ENCODE peak calls at places on chromosomes 12 and 14, in four cellular contexts. A is neural progenitor cell, O is adipocyte, C is psoas muscle. Q is an unnamed sample.
A peak's percentile ranks its signal among the peaks of the same experiment; 100 is the strongest.

GRCh38 chr14:58428011-58428807 is 690 bp downstream of the KIAA0586 start:
- DNase-seq in A (peak; percentile 51), O (peak; percentile 77), C (no peak), Q (no peak)

GRCh38 chr14:81625343-81625742 is 91.7 kb upstream of the SEL1L start:
- DNase-seq in A (peak; percentile 57), O (peak; percentile 54), C (no peak), Q (no peak)

GRCh38 chr12:64186789-64187188 is 35.3 kb downstream of the KICS2 start:
- DNase-seq in A (no peak), O (peak; percentile 36), C (no peak), Q (no peak)

GRCh38 chr14:90387201-90387600 is 9.6 kb upstream of the CALM1 start:
- DNase-seq in A (no peak), O (no peak), C (no peak), Q (no peak)

GRCh38 chr12:53326460-53327185 is 5.2 kb upstream of the AAAS start:
- DNase-seq in A (peak; percentile 49), O (no peak), C (peak; percentile 6), Q (no peak)

GRCh38 chr14:63435838-63436237 is 107.3 kb downstream of the PPP2R5E start:
- DNase-seq in A (no peak), O (peak; percentile 86), C (peak; percentile 78), Q (peak; percentile 78)

GRCh38 chr12:57135939-57136338 is 7.7 kb downstream of the LRP1 start:
- DNase-seq in A (peak; percentile 65), O (peak; percentile 62), C (peak; percentile 89), Q (peak; percentile 53)

GRCh38 chr12:82659343-82660207 is 27.1 kb upstream of the TMTC2 start:
- DNase-seq in A (no peak), O (no peak), C (no peak), Q (no peak)

GRCh38 chr14:67464856-67465255 is 23.7 kb downstream of the TMEM229B start:
- DNase-seq in A (no peak), O (no peak), C (no peak), Q (no peak)

GRCh38 chr12:23093488-23093887 is 468.5 kb downstream of the ETNK1 start:
- DNase-seq in A (no peak), O (peak; percentile 3), C (no peak), Q (no peak)

GRCh38 chr14:59464651-59465569 is at the start of gene GPR135:
- DNase-seq in A (peak; percentile 89), O (peak; percentile 75), C (peak; percentile 77), Q (peak; percentile 36)

GRCh38 chr12:24488906-24489619 is 459.8 kb downstream of the BCAT1 start:
- DNase-seq in A (no peak), O (no peak), C (no peak), Q (no peak)

GRCh38 chr12:29578731-29579130 is 81.2 kb upstream of the OVCH1 start:
- DNase-seq in A (no peak), O (no peak), C (no peak), Q (no peak)

GRCh38 chr14:23895480-23895879 is 58.1 kb upstream of the DHRS4 start:
- DNase-seq in A (no peak), O (no peak), C (no peak), Q (no peak)

GRCh38 chr14:62661818-62662217 is 383.4 kb downstream of the KCNH5 start:
- DNase-seq in A (no peak), O (no peak), C (no peak), Q (no peak)

GRCh38 chr12:85363382-85364190 is 83.6 kb downstream of the ALX1 start:
- DNase-seq in A (no peak), O (peak; percentile 65), C (no peak), Q (no peak)

GRCh38 chr12:52018448-52019122 is 11.8 kb downstream of the TAMALIN start:
- DNase-seq in A (no peak), O (no peak), C (no peak), Q (no peak)

GRCh38 chr14:69363055-69363454 is 35.0 kb downstream of the ERH start:
- DNase-seq in A (peak; percentile 74), O (peak; percentile 35), C (peak; percentile 66), Q (no peak)

GRCh38 chr14:61696753-61697318 is 1.5 kb downstream of the HIF1A start:
- DNase-seq in A (no peak), O (peak; percentile 52), C (no peak), Q (no peak)

GRCh38 chr12:2615665-2616387 is 178.9 kb upstream of the FKBP4 start:
- DNase-seq in A (peak; percentile 21), O (no peak), C (no peak), Q (no peak)

GRCh38 chr14:64737391-64738305 is 33.4 kb downstream of the PLEKHG3 start:
- DNase-seq in A (no peak), O (no peak), C (no peak), Q (no peak)

GRCh38 chr12:56839489-56840442 is 76.6 kb downstream of the HSD17B6 start:
- DNase-seq in A (peak; percentile 80), O (peak; percentile 25), C (no peak), Q (no peak)

GRCh38 chr12:66662729-66663128 is 16.1 kb downstream of the GRIP1 start:
- DNase-seq in A (no peak), O (peak; percentile 29), C (no peak), Q (no peak)

GRCh38 chr12:130498589-130499385 is 161.1 kb downstream of the PIWIL1 start:
- DNase-seq in A (no peak), O (no peak), C (no peak), Q (no peak)

GRCh38 chr12:125097427-125097826 is 32.2 kb downstream of the AACS start:
- DNase-seq in A (no peak), O (no peak), C (no peak), Q (no peak)

GRCh38 chr12:98352218-98352811 is 163.1 kb upstream of the TMPO start:
- DNase-seq in A (no peak), O (peak; percentile 16), C (no peak), Q (no peak)

GRCh38 chr12:6765634-6766581 is at the start of gene PTMS:
- DNase-seq in A (peak; percentile 94), O (peak; percentile 90), C (peak; percentile 86), Q (peak; percentile 50)

GRCh38 chr12:66467932-66468331 is 165.6 kb downstream of the HELB start:
- DNase-seq in A (no peak), O (no peak), C (no peak), Q (no peak)

GRCh38 chr12:6333566-6333965 is 8.3 kb downstream of the TNFRSF1A start:
- DNase-seq in A (no peak), O (peak; percentile 60), C (no peak), Q (no peak)

GRCh38 chr12:79420146-79420618 is 270.6 kb downstream of the PAWR start:
- DNase-seq in A (peak; percentile 47), O (peak; percentile 90), C (no peak), Q (no peak)

GRCh38 chr14:50501642-50502041 is 30.7 kb downstream of the MAP4K5 start:
- DNase-seq in A (no peak), O (peak; percentile 55), C (no peak), Q (no peak)

GRCh38 chr14:74549588-74549987 is 56.0 kb downstream of the ISCA2 start:
- DNase-seq in A (no peak), O (peak; percentile 14), C (peak; percentile 41), Q (no peak)

GRCh38 chr14:58629273-58629672 is 8.5 kb upstream of the DACT1 start:
- DNase-seq in A (peak; percentile 23), O (no peak), C (no peak), Q (no peak)

GRCh38 chr12:69471667-69472385 is 1.6 kb downstream of the FRS2 start:
- DNase-seq in A (no peak), O (no peak), C (no peak), Q (no peak)

DNA sequence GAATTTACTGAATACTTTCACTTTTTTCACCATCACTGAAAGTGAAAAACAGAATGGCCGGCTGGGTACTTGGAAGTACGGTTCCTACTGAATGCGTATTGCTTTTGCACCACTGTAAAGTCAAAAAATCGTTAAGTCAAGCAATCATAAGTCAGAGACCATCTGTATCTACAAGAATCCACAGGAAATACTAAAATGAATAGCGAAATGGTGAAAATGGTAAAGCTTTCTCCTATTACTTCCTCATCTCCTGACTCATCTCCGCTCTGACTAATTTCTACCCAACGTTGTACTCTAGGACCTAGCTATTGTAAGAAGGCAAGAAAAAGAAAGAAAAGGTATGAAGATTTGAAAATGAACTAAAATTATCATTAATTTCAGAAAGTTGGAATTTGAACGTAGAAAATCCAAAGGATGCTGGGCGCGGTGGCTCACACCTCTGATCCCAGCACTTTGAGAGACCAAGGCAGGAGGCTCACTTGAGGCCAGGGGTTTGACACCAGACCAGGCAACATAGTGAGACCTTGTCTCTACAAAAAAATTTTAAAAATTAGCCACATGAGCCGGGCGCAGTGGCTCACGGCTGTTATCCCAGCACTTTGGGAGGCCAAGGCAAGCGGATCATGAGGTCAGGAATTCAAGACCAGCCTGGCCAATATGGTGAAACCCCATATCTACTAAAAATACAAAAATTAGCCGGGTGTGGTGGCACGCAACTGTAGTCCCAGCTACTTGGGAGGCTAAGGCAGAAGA is 5.3 kb upstream of the CDCA4 start:
- DNase-seq in A (no peak), O (no peak), C (no peak), Q (no peak)
- H3K4me1 ChIP-seq in A (no peaks in the 10 kb centered on the region), O (peaks cover 40% of the 10 kb centered on the region), C (peaks cover 8% of the 10 kb centered on the region), Q (peaks cover 10% of the 10 kb centered on the region)

GRCh38 chr14:92797935-92798653 is 4.0 kb downstream of the GOLGA5 start:
- DNase-seq in A (no peak), O (no peak), C (no peak), Q (no peak)
- H3K4me1 ChIP-seq in A (peaks cover 6% of the 10 kb centered on the region), O (peaks cover 44% of the 10 kb centered on the region), C (peaks cover 37% of the 10 kb centered on the region), Q (peaks cover 34% of the 10 kb centered on the region)

GRCh38 chr12:108667349-108667748 is 33.7 kb upstream of the SELPLG start:
- DNase-seq in A (no peak), O (no peak), C (no peak), Q (no peak)

GRCh38 chr12:108670066-108670631 is 36.5 kb upstream of the SELPLG start:
- DNase-seq in A (no peak), O (no peak), C (no peak), Q (no peak)

GRCh38 chr12:108672054-108672453 is 38.4 kb upstream of the SELPLG start:
- DNase-seq in A (no peak), O (no peak), C (no peak), Q (no peak)

GRCh38 chr12:108668532-108668931 is 34.8 kb upstream of the SELPLG start:
- DNase-seq in A (no peak), O (peak; percentile 87), C (no peak), Q (no peak)

DNA sequence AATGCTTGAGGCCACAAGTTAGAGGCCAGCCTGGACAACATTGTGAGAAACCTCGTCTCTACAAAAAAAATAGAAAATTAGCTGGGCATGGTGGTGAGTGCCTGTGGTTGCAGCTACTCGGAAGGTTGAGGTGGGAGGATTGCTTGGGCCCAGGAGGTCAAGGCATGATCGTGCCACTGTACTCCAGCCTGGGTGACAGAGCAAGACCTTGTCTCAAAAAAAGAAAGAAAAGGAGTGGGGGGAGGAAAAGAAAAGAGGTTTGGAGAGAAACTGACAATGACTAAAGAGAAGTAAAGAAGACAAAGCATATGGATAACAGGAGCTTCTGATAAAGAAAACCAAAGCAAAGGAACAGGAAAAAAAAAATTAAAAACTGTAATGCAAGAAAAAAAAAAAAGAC is 37.4 kb upstream of the SELPLG start:
- DNase-seq in A (no peak), O (no peak), C (no peak), Q (no peak)
- H3K4me1 ChIP-seq in A (peaks cover 30% of the 10 kb centered on the region), O (peaks cover 33% of the 10 kb centered on the region), C (peaks cover 41% of the 10 kb centered on the region), Q (peaks cover 37% of the 10 kb centered on the region)

DNA sequence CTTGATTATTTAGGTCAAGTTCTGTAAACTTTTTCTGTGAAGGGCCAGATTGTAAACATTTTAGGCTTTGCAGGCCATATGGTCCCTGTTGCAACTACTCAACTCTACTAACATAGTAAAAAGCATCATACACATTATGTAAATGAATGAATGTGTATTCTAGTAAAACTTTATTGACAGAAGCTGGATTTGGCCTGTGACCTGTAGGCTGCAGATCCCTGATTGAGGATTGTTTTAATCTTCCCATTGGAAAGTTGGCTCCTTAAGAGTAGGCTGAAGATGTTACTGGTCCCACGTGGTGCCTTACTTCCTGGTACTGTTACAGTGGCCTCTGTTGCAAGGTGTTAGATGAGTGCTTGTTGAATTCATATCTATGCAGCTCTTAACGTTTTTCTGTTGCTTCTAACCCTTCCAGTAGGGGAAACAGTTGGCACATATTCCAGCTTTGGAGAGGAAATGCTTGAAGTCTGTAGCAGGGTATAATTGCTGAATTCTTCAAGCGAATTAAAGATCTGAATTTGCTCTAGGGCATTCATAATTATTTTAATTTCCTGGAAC is 133.6 kb upstream of the DNM1L start:
- DNase-seq in A (no peak), O (no peak), C (no peak), Q (no peak)
- H3K4me1 ChIP-seq in A (peaks cover 13% of the 10 kb centered on the region), O (peaks cover 65% of the 10 kb centered on the region), C (peaks cover 68% of the 10 kb centered on the region), Q (peaks cover 58% of the 10 kb centered on the region)

Q was measured in gastrocnemius medialis.